ENCODE peak calls at places on chromosomes 12 and 14, in seven cellular contexts. One of them, this sample, is unnamed.
A peak's percentile ranks its signal among the peaks of the same experiment; 100 is the strongest.

GRCh38 chr14:54450535-54450934 is 9.4 kb upstream of the CNIH1 start:
- DNase-seq in GM12892: peak; percentile 16
- DNase-seq in lower leg skin: no peak
- DNase-seq in body of pancreas: peak; percentile 27
- DNase-seq in IMR-90: peak; percentile 60
- DNase-seq in gastrocnemius medialis: no peak
- DNase-seq in tibial nerve: no peak
- DNase-seq in this sample: no peak

GRCh38 chr14:64200170-64200569 is 94.0 kb downstream of the ESR2 start:
- DNase-seq in lower leg skin: no peak
- DNase-seq in GM12892: no peak
- DNase-seq in tibial nerve: no peak
- DNase-seq in gastrocnemius medialis: peak; percentile 52
- DNase-seq in IMR-90: no peak
- DNase-seq in body of pancreas: peak; percentile 47
- DNase-seq in this sample: no peak

GRCh38 chr14:46053221-46053620 is 598.4 kb downstream of the RPL10L start:
- DNase-seq in gastrocnemius medialis: no peak
- DNase-seq in lower leg skin: no peak
- DNase-seq in tibial nerve: no peak
- DNase-seq in IMR-90: no peak
- DNase-seq in GM12892: no peak
- DNase-seq in body of pancreas: no peak
- DNase-seq in this sample: no peak

GRCh38 chr12:6792522-6793201 is 3.3 kb downstream of the CD4 start:
- DNase-seq in tibial nerve: no peak
- DNase-seq in body of pancreas: peak; percentile 55
- DNase-seq in GM12892: no peak
- DNase-seq in IMR-90: peak; percentile 13
- DNase-seq in gastrocnemius medialis: peak; percentile 25
- DNase-seq in lower leg skin: no peak
- DNase-seq in this sample: no peak

GRCh38 chr14:103870891-103871595 is 23.7 kb upstream of the PPP1R13B start:
- DNase-seq in tibial nerve: no peak
- DNase-seq in lower leg skin: no peak
- DNase-seq in GM12892: no peak
- DNase-seq in gastrocnemius medialis: no peak
- DNase-seq in body of pancreas: no peak
- DNase-seq in IMR-90: no peak
- DNase-seq in this sample: no peak

GRCh38 chr12:2974560-2974971 is 15.4 kb downstream of the TEAD4 start:
- DNase-seq in tibial nerve: no peak
- DNase-seq in body of pancreas: no peak
- DNase-seq in lower leg skin: no peak
- DNase-seq in gastrocnemius medialis: no peak
- DNase-seq in GM12892: no peak
- DNase-seq in IMR-90: peak; percentile 37
- DNase-seq in this sample: no peak

GRCh38 chr14:56751471-56751870 is 58.8 kb downstream of the OTX2 start:
- DNase-seq in tibial nerve: no peak
- DNase-seq in GM12892: no peak
- DNase-seq in body of pancreas: no peak
- DNase-seq in IMR-90: no peak
- DNase-seq in gastrocnemius medialis: no peak
- DNase-seq in lower leg skin: no peak
- DNase-seq in this sample: no peak

GRCh38 chr12:52434096-52434733 is at the start of gene KRT75:
- DNase-seq in GM12892: no peak
- DNase-seq in gastrocnemius medialis: no peak
- DNase-seq in lower leg skin: peak; percentile 81
- DNase-seq in tibial nerve: no peak
- DNase-seq in IMR-90: no peak
- DNase-seq in body of pancreas: no peak
- DNase-seq in this sample: no peak

GRCh38 chr12:77830502-77830901 is at the start of gene NAV3:
- DNase-seq in lower leg skin: no peak
- DNase-seq in body of pancreas: no peak
- DNase-seq in IMR-90: no peak
- DNase-seq in tibial nerve: no peak
- DNase-seq in gastrocnemius medialis: no peak
- DNase-seq in GM12892: no peak
- DNase-seq in this sample: no peak

GRCh38 chr12:45299132-45299692 is 83.3 kb downstream of the ANO6 start:
- DNase-seq in gastrocnemius medialis: no peak
- DNase-seq in IMR-90: peak; percentile 64
- DNase-seq in tibial nerve: no peak
- DNase-seq in lower leg skin: no peak
- DNase-seq in GM12892: no peak
- DNase-seq in body of pancreas: no peak
- DNase-seq in this sample: no peak

GRCh38 chr14:59360923-59361794 is 104.0 kb downstream of the GPR135 start:
- DNase-seq in gastrocnemius medialis: peak; percentile 67
- DNase-seq in lower leg skin: peak; percentile 89
- DNase-seq in GM12892: no peak
- DNase-seq in IMR-90: peak; percentile 82
- DNase-seq in body of pancreas: peak; percentile 49
- DNase-seq in tibial nerve: peak; percentile 63
- DNase-seq in this sample: peak; percentile 79

GRCh38 chr12:9066755-9067433 is 48.8 kb downstream of the A2M start:
- DNase-seq in gastrocnemius medialis: no peak
- DNase-seq in tibial nerve: no peak
- DNase-seq in IMR-90: no peak
- DNase-seq in body of pancreas: no peak
- DNase-seq in lower leg skin: no peak
- DNase-seq in GM12892: no peak
- DNase-seq in this sample: no peak

GRCh38 chr12:9064815-9065606 is 50.7 kb downstream of the A2M start:
- DNase-seq in GM12892: no peak
- DNase-seq in tibial nerve: peak; percentile 47
- DNase-seq in lower leg skin: no peak
- DNase-seq in body of pancreas: peak; percentile 98
- DNase-seq in IMR-90: no peak
- DNase-seq in gastrocnemius medialis: peak; percentile 50
- DNase-seq in this sample: peak; percentile 94

GRCh38 chr12:9065607-9065856 is 50.2 kb downstream of the A2M start:
- DNase-seq in tibial nerve: no peak
- DNase-seq in GM12892: no peak
- DNase-seq in lower leg skin: no peak
- DNase-seq in IMR-90: no peak
- DNase-seq in gastrocnemius medialis: no peak
- DNase-seq in body of pancreas: no peak
- DNase-seq in this sample: no peak

GRCh38 chr12:9064201-9064814 is 51.4 kb downstream of the A2M start:
- DNase-seq in tibial nerve: peak; percentile 55
- DNase-seq in body of pancreas: peak; percentile 85
- DNase-seq in lower leg skin: peak; percentile 92
- DNase-seq in IMR-90: peak; percentile 10
- DNase-seq in gastrocnemius medialis: peak; percentile 45
- DNase-seq in GM12892: peak; percentile 36
- DNase-seq in this sample: peak; percentile 60

DNA sequence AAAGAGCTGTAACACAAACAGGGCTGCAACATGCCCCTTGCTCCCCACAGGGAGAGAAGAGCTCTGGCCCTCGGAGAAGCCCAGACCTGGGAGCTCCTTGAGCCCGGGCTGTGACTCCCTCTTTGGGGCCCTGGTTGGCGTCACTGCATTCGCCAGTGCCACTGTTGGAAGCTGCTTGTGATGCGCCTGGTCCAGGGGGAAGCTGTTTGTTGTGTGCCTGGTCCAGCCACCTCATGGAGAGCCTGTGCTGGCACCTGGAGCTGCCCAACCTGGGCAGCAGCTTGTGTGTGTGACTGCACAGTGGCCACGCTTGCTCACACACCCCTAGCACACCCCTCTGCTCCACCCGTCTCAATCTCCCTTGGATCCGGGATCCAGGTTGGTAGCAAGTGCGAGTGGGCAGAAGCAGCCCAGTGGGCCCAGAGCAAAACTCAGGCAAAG is 49.5 kb downstream of the A2M start:
- DNase-seq in IMR-90: no peak
- DNase-seq in body of pancreas: no peak
- DNase-seq in GM12892: no peak
- DNase-seq in gastrocnemius medialis: no peak
- DNase-seq in tibial nerve: no peak
- DNase-seq in lower leg skin: peak; percentile 86
- DNase-seq in this sample: no peak
- TF ChIP-seq POLR2A in IMR-90: no peak
- TF ChIP-seq POLR2A in body of pancreas: no peak
- TF ChIP-seq POLR2A in GM12892: no peak
- TF ChIP-seq POLR2A in gastrocnemius medialis: no peak
- TF ChIP-seq POLR2A in tibial nerve: no peak
- TF ChIP-seq POLR2A in lower leg skin: no peak
- TF ChIP-seq POLR2A in this sample: no peak

GRCh38 chr12:131894981-131895639 is 688 bp downstream of the ULK1 start:
- DNase-seq in gastrocnemius medialis: no peak
- DNase-seq in tibial nerve: no peak
- DNase-seq in IMR-90: no peak
- DNase-seq in GM12892: peak; percentile 41
- DNase-seq in lower leg skin: peak; percentile 90
- DNase-seq in body of pancreas: no peak
- DNase-seq in this sample: no peak

GRCh38 chr12:131895640-131896079 is 1.2 kb downstream of the ULK1 start:
- DNase-seq in lower leg skin: no peak
- DNase-seq in GM12892: no peak
- DNase-seq in tibial nerve: no peak
- DNase-seq in IMR-90: no peak
- DNase-seq in body of pancreas: peak; percentile 54
- DNase-seq in gastrocnemius medialis: no peak
- DNase-seq in this sample: no peak

GRCh38 chr12:131897276-131897675 is 2.9 kb downstream of the ULK1 start:
- DNase-seq in tibial nerve: no peak
- DNase-seq in lower leg skin: peak; percentile 85
- DNase-seq in GM12892: no peak
- DNase-seq in gastrocnemius medialis: no peak
- DNase-seq in IMR-90: no peak
- DNase-seq in body of pancreas: no peak
- DNase-seq in this sample: no peak

GRCh38 chr12:131896811-131897270 is 2.4 kb downstream of the ULK1 start:
- DNase-seq in tibial nerve: no peak
- DNase-seq in gastrocnemius medialis: no peak
- DNase-seq in GM12892: no peak
- DNase-seq in IMR-90: no peak
- DNase-seq in lower leg skin: no peak
- DNase-seq in body of pancreas: no peak
- DNase-seq in this sample: no peak

GRCh38 chr12:131896080-131896810 is 1.8 kb downstream of the ULK1 start:
- DNase-seq in tibial nerve: peak; percentile 91
- DNase-seq in IMR-90: peak; percentile 89
- DNase-seq in lower leg skin: peak; percentile 97
- DNase-seq in gastrocnemius medialis: peak; percentile 96
- DNase-seq in GM12892: peak; percentile 93
- DNase-seq in body of pancreas: peak; percentile 99
- DNase-seq in this sample: peak; percentile 92
- TF ChIP-seq POLR2A in tibial nerve: peak; percentile 97
- TF ChIP-seq POLR2A in IMR-90: peak; percentile 94
- TF ChIP-seq POLR2A in lower leg skin: peak; percentile 53
- TF ChIP-seq POLR2A in gastrocnemius medialis: peak; percentile 99
- TF ChIP-seq POLR2A in GM12892: no peak
- TF ChIP-seq POLR2A in body of pancreas: peak; percentile 99
- TF ChIP-seq POLR2A in this sample: peak; percentile 76

GRCh38 chr12:89353823-89354629 is 1.7 kb upstream of the DUSP6 start:
- DNase-seq in IMR-90: peak; percentile 63
- DNase-seq in lower leg skin: peak; percentile 95
- DNase-seq in tibial nerve: peak; percentile 40
- DNase-seq in body of pancreas: peak; percentile 88
- DNase-seq in GM12892: peak; percentile 40
- DNase-seq in gastrocnemius medialis: no peak
- DNase-seq in this sample: peak; percentile 85
- TF ChIP-seq POLR2A in IMR-90: peak; percentile 43
- TF ChIP-seq POLR2A in lower leg skin: peak; percentile 37
- TF ChIP-seq POLR2A in tibial nerve: peak; percentile 25
- TF ChIP-seq POLR2A in body of pancreas: peak; percentile 29
- TF ChIP-seq POLR2A in GM12892: no peak
- TF ChIP-seq POLR2A in gastrocnemius medialis: no peak
- TF ChIP-seq POLR2A in this sample: no peak

GRCh38 chr12:114671664-114672476 is 12.1 kb downstream of the TBX3 start:
- DNase-seq in GM12892: no peak
- DNase-seq in lower leg skin: no peak
- DNase-seq in IMR-90: peak; percentile 69
- DNase-seq in gastrocnemius medialis: no peak
- DNase-seq in tibial nerve: no peak
- DNase-seq in body of pancreas: peak; percentile 10
- DNase-seq in this sample: no peak
- TF ChIP-seq POLR2A in GM12892: no peak
- TF ChIP-seq POLR2A in lower leg skin: no peak
- TF ChIP-seq POLR2A in IMR-90: peak; percentile 52
- TF ChIP-seq POLR2A in gastrocnemius medialis: no peak
- TF ChIP-seq POLR2A in tibial nerve: no peak
- TF ChIP-seq POLR2A in body of pancreas: no peak
- TF ChIP-seq POLR2A in this sample: no peak

GRCh38 chr14:95533391-95533821 is 1.4 kb upstream of the GLRX5 start:
- DNase-seq in gastrocnemius medialis: no peak
- DNase-seq in lower leg skin: no peak
- DNase-seq in tibial nerve: no peak
- DNase-seq in IMR-90: peak; percentile 65
- DNase-seq in body of pancreas: peak; percentile 23
- DNase-seq in GM12892: no peak
- DNase-seq in this sample: peak; percentile 15
- TF ChIP-seq POLR2A in gastrocnemius medialis: no peak
- TF ChIP-seq POLR2A in lower leg skin: no peak
- TF ChIP-seq POLR2A in tibial nerve: no peak
- TF ChIP-seq POLR2A in IMR-90: peak; percentile 33
- TF ChIP-seq POLR2A in body of pancreas: no peak
- TF ChIP-seq POLR2A in GM12892: no peak
- TF ChIP-seq POLR2A in this sample: no peak

GRCh38 chr14:61281186-61281676 is at the start of gene TMEM30B:
- DNase-seq in GM12892: no peak
- DNase-seq in IMR-90: no peak
- DNase-seq in tibial nerve: no peak
- DNase-seq in lower leg skin: peak; percentile 91
- DNase-seq in body of pancreas: peak; percentile 98
- DNase-seq in gastrocnemius medialis: no peak
- DNase-seq in this sample: peak; percentile 91
- TF ChIP-seq POLR2A in GM12892: no peak
- TF ChIP-seq POLR2A in IMR-90: no peak
- TF ChIP-seq POLR2A in tibial nerve: no peak
- TF ChIP-seq POLR2A in lower leg skin: no peak
- TF ChIP-seq POLR2A in body of pancreas: peak; percentile 88
- TF ChIP-seq POLR2A in gastrocnemius medialis: no peak
- TF ChIP-seq POLR2A in this sample: peak; percentile 61

GRCh38 chr14:30569216-30569902 is 10.4 kb downstream of the G2E3 start:
- DNase-seq in gastrocnemius medialis: no peak
- DNase-seq in tibial nerve: no peak
- DNase-seq in lower leg skin: no peak
- DNase-seq in IMR-90: no peak
- DNase-seq in GM12892: no peak
- DNase-seq in body of pancreas: no peak
- DNase-seq in this sample: no peak

GRCh38 chr14:30569903-30570226 is 10.9 kb downstream of the G2E3 start:
- DNase-seq in GM12892: no peak
- DNase-seq in IMR-90: no peak
- DNase-seq in tibial nerve: no peak
- DNase-seq in gastrocnemius medialis: no peak
- DNase-seq in lower leg skin: no peak
- DNase-seq in body of pancreas: no peak
- DNase-seq in this sample: no peak

GRCh38 chr14:30573203-30573814 is 14.4 kb downstream of the G2E3 start:
- DNase-seq in lower leg skin: no peak
- DNase-seq in IMR-90: peak; percentile 70
- DNase-seq in tibial nerve: no peak
- DNase-seq in GM12892: no peak
- DNase-seq in gastrocnemius medialis: no peak
- DNase-seq in body of pancreas: no peak
- DNase-seq in this sample: no peak

GRCh38 chr14:30572771-30573170 is 13.8 kb downstream of the G2E3 start:
- DNase-seq in body of pancreas: no peak
- DNase-seq in GM12892: no peak
- DNase-seq in IMR-90: no peak
- DNase-seq in gastrocnemius medialis: no peak
- DNase-seq in lower leg skin: no peak
- DNase-seq in tibial nerve: no peak
- DNase-seq in this sample: no peak

GRCh38 chr14:30572237-30572636 is 13.3 kb downstream of the G2E3 start:
- DNase-seq in GM12892: no peak
- DNase-seq in lower leg skin: no peak
- DNase-seq in tibial nerve: no peak
- DNase-seq in body of pancreas: no peak
- DNase-seq in gastrocnemius medialis: no peak
- DNase-seq in IMR-90: no peak
- DNase-seq in this sample: no peak
- TF ChIP-seq POLR2A in GM12892: no peak
- TF ChIP-seq POLR2A in lower leg skin: no peak
- TF ChIP-seq POLR2A in tibial nerve: no peak
- TF ChIP-seq POLR2A in body of pancreas: no peak
- TF ChIP-seq POLR2A in gastrocnemius medialis: no peak
- TF ChIP-seq POLR2A in IMR-90: no peak
- TF ChIP-seq POLR2A in this sample: no peak

This sample was measured in breast epithelium.